ENCODE peak calls at places on chromosomes 16 and 17, in four cellular contexts. W, H, E and Z are unnamed samples.

GRCh38 chr16:7651803-7652570 is 319.3 kb downstream of the RBFOX1 start:
- DNase-seq in H (no peak), W (no peak), E (no peak), Z (no peak)

GRCh38 chr16:85553436-85554113 is 59.5 kb upstream of the GSE1 start:
- DNase-seq in E (no peak), H (peak), W (peak), Z (no peak)

GRCh38 chr16:57304169-57305061 is 19.9 kb upstream of the PLLP start:
- DNase-seq in E (no peak), W (peak), H (peak), Z (no peak)

GRCh38 chr17:7888184-7888920 is at the start of gene CHD3:
- DNase-seq in E (no peak), H (peak), W (peak), Z (peak)

GRCh38 chr16:50573947-50574751 is 26.0 kb downstream of the NKD1 start:
- DNase-seq in H (no peak), E (no peak), W (no peak), Z (no peak)

GRCh38 chr16:53775821-53776431 is 72.0 kb downstream of the FTO start:
- DNase-seq in H (peak), W (peak), E (no peak), Z (no peak)

GRCh38 chr17:48612854-48613691 is 2.0 kb downstream of the HOXB8 start:
- DNase-seq in H (no peak), E (no peak), W (no peak), Z (no peak)

GRCh38 chr16:4500283-4500682 is 24.1 kb downstream of the HMOX2 start:
- DNase-seq in E (no peak), H (peak), W (peak), Z (no peak)

GRCh38 chr16:85722066-85722465 is 28.8 kb downstream of the C16orf74 start:
- DNase-seq in E (no peak), H (no peak), W (no peak), Z (no peak)

GRCh38 chr17:66873962-66874361 is 39.0 kb downstream of the CACNG5 start:
- DNase-seq in E (no peak), W (no peak), H (no peak), Z (no peak)